ENCODE peak calls at places on chromosome 4, in four cellular contexts. One of them, this sample, is unnamed.

GRCh38 chr4:87502580-87503238 is 26.5 kb downstream of the SPARCL1 start:
- DNase-seq in GM12878: no peak
- DNase-seq in HepG2: no peak
- DNase-seq in K562: no peak
- DNase-seq in this sample: no peak

GRCh38 chr4:3406021-3406420 is 35.7 kb upstream of the HGFAC start:
- DNase-seq in K562: no peak
- DNase-seq in GM12878: no peak
- DNase-seq in HepG2: no peak
- DNase-seq in this sample: no peak

GRCh38 chr4:40621592-40622512 is 7.8 kb downstream of the RBM47 start:
- DNase-seq in HepG2: peak; percentile 60
- DNase-seq in GM12878: peak; percentile 93
- DNase-seq in K562: peak; percentile 16
- DNase-seq in this sample: peak; percentile 52

GRCh38 chr4:20248155-20248558 is 3.5 kb upstream of the SLIT2 start:
- DNase-seq in GM12878: no peak
- DNase-seq in HepG2: peak; percentile 1
- DNase-seq in K562: no peak
- DNase-seq in this sample: no peak

GRCh38 chr4:119707336-119707735 is 78.7 kb upstream of the PDE5A start:
- DNase-seq in GM12878: no peak
- DNase-seq in K562: no peak
- DNase-seq in HepG2: peak; percentile 82
- DNase-seq in this sample: no peak

GRCh38 chr4:140330311-140330900 is 43.0 kb upstream of the SCOC start:
- DNase-seq in K562: no peak
- DNase-seq in GM12878: no peak
- DNase-seq in HepG2: peak; percentile 18
- DNase-seq in this sample: peak; percentile 18

GRCh38 chr4:114385195-114385985 is 213.2 kb upstream of the UGT8 start:
- DNase-seq in HepG2: no peak
- DNase-seq in K562: no peak
- DNase-seq in GM12878: no peak
- DNase-seq in this sample: no peak

GRCh38 chr4:21134994-21135393 is 434.7 kb downstream of the PACRGL start:
- DNase-seq in GM12878: no peak
- DNase-seq in K562: no peak
- DNase-seq in HepG2: no peak
- DNase-seq in this sample: no peak

GRCh38 chr4:84874619-84875018 is 91.9 kb downstream of the WDFY3 start:
- DNase-seq in GM12878: no peak
- DNase-seq in HepG2: no peak
- DNase-seq in K562: no peak
- DNase-seq in this sample: no peak

GRCh38 chr4:91064157-91064853 is 937.1 kb downstream of the CCSER1 start:
- DNase-seq in K562: no peak
- DNase-seq in HepG2: peak; percentile 7
- DNase-seq in GM12878: no peak
- DNase-seq in this sample: peak; percentile 5

GRCh38 chr4:40187386-40187913 is 9.4 kb upstream of the RHOH start:
- DNase-seq in GM12878: no peak
- DNase-seq in HepG2: no peak
- DNase-seq in K562: no peak
- DNase-seq in this sample: no peak

GRCh38 chr4:112855058-112855457 is 194.4 kb upstream of the ANK2 start:
- DNase-seq in HepG2: no peak
- DNase-seq in K562: no peak
- DNase-seq in GM12878: no peak
- DNase-seq in this sample: no peak

GRCh38 chr4:156656911-156657310 is 314.7 kb downstream of the PDGFC start:
- DNase-seq in HepG2: no peak
- DNase-seq in K562: no peak
- DNase-seq in GM12878: no peak
- DNase-seq in this sample: no peak

GRCh38 chr4:40333921-40334352 is 1.2 kb upstream of the CHRNA9 start:
- DNase-seq in K562: no peak
- DNase-seq in HepG2: no peak
- DNase-seq in GM12878: no peak
- DNase-seq in this sample: peak; percentile 45

GRCh38 chr4:167290684-167291083 is 56.4 kb upstream of the SPOCK3 start:
- DNase-seq in K562: no peak
- DNase-seq in GM12878: no peak
- DNase-seq in HepG2: no peak
- DNase-seq in this sample: peak; percentile 15

GRCh38 chr4:118224239-118224829 is 128.5 kb downstream of the PRSS12 start:
- DNase-seq in GM12878: no peak
- DNase-seq in K562: peak; percentile 17
- DNase-seq in HepG2: peak; percentile 43
- DNase-seq in this sample: peak; percentile 2

GRCh38 chr4:154626793-154627484 is 14.5 kb upstream of the FGG start:
- DNase-seq in HepG2: peak; percentile 49
- DNase-seq in GM12878: no peak
- DNase-seq in K562: peak; percentile 77
- DNase-seq in this sample: peak; percentile 51

GRCh38 chr4:181957088-181957487 is 286.1 kb upstream of the TENM3 start:
- DNase-seq in GM12878: no peak
- DNase-seq in HepG2: no peak
- DNase-seq in K562: no peak
- DNase-seq in this sample: no peak

GRCh38 chr4:39565925-39566630 is 38.8 kb upstream of the UGDH start:
- DNase-seq in K562: no peak
- DNase-seq in GM12878: no peak
- DNase-seq in HepG2: no peak
- DNase-seq in this sample: peak; percentile 57

GRCh38 chr4:79492148-79492547 is 84.1 kb upstream of the GK2 start:
- DNase-seq in K562: no peak
- DNase-seq in GM12878: no peak
- DNase-seq in HepG2: no peak
- DNase-seq in this sample: no peak

GRCh38 chr4:74117024-74117534 is 18.1 kb upstream of the CXCL2 start:
- DNase-seq in K562: peak; percentile 29
- DNase-seq in GM12878: no peak
- DNase-seq in HepG2: peak; percentile 40
- DNase-seq in this sample: peak; percentile 93

GRCh38 chr4:3221996-3222395 is 27.0 kb upstream of the MSANTD1 start:
- DNase-seq in HepG2: no peak
- DNase-seq in GM12878: no peak
- DNase-seq in K562: no peak
- DNase-seq in this sample: no peak

GRCh38 chr4:155787113-155787710 is 28.4 kb downstream of the GUCY1B1 start:
- DNase-seq in GM12878: peak; percentile 19
- DNase-seq in K562: no peak
- DNase-seq in HepG2: peak; percentile 28
- DNase-seq in this sample: peak; percentile 10

GRCh38 chr4:168589154-168589553 is 92.3 kb downstream of the PALLD start:
- DNase-seq in GM12878: no peak
- DNase-seq in HepG2: no peak
- DNase-seq in K562: no peak
- DNase-seq in this sample: peak; percentile 74
- TF ChIP-seq SMC3 in GM12878: no peak
- TF ChIP-seq SMC3 in HepG2: no peak
- TF ChIP-seq SMC3 in K562: no peak
- TF ChIP-seq SMC3 in this sample: no peak

GRCh38 chr4:134934036-134934806 is 732.6 kb upstream of the PABPC4L start:
- DNase-seq in K562: no peak
- DNase-seq in GM12878: no peak
- DNase-seq in HepG2: no peak
- DNase-seq in this sample: no peak

GRCh38 chr4:134936014-134936413 is 734.4 kb upstream of the PABPC4L start:
- DNase-seq in GM12878: no peak
- DNase-seq in K562: no peak
- DNase-seq in HepG2: no peak
- DNase-seq in this sample: no peak

DNA sequence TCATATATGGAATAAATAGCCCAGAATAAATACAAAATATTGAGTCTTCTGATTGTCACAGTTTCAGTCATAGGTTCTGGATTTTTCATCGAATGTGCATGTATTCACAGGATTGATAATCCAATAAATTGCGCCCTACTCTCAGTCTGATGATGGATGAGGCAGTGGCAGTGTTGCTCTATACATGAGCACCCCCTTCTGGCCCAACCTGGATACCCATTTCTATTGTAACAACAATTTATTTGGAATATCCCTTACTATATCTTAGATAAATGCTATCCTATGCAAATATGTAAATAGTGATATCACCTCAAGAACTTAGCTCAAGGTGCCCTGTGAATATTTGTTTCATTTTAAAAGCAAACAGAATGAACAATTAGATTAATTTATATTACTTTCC is 733.7 kb upstream of the PABPC4L start:
- DNase-seq in GM12878: no peak
- DNase-seq in K562: peak; percentile 7
- DNase-seq in HepG2: no peak
- DNase-seq in this sample: peak; percentile 3
- TF ChIP-seq ESRRA in GM12878: no peak
- TF ChIP-seq ESRRA in K562: no peak
- TF ChIP-seq ESRRA in HepG2: no peak
- TF ChIP-seq ESRRA in this sample: no peak

GRCh38 chr4:147731611-147732515 is at the start of gene ARHGAP10:
- DNase-seq in GM12878: no peak
- DNase-seq in HepG2: no peak
- DNase-seq in K562: peak; percentile 46
- DNase-seq in this sample: peak; percentile 57
- TF ChIP-seq POLR2A in GM12878: peak; percentile 78
- TF ChIP-seq POLR2A in HepG2: no peak
- TF ChIP-seq POLR2A in K562: no peak
- TF ChIP-seq POLR2A in this sample: peak; percentile 44

GRCh38 chr4:152936446-152937279 is 540 bp downstream of the FHDC1 start:
- DNase-seq in HepG2: no peak
- DNase-seq in K562: peak; percentile 51
- DNase-seq in GM12878: no peak
- DNase-seq in this sample: peak; percentile 18

GRCh38 chr4:152937535-152938236 is 1.6 kb downstream of the FHDC1 start:
- DNase-seq in K562: peak; percentile 78
- DNase-seq in GM12878: no peak
- DNase-seq in HepG2: no peak
- DNase-seq in this sample: peak; percentile 23

GRCh38 chr4:152937280-152937534 is 1.1 kb downstream of the FHDC1 start:
- DNase-seq in HepG2: no peak
- DNase-seq in GM12878: no peak
- DNase-seq in K562: no peak
- DNase-seq in this sample: no peak

GRCh38 chr4:152935661-152936445 is at the start of gene FHDC1:
- DNase-seq in K562: peak; percentile 82
- DNase-seq in GM12878: no peak
- DNase-seq in HepG2: no peak
- DNase-seq in this sample: no peak

GRCh38 chr4:152935138-152935537 is 985 bp upstream of the FHDC1 start:
- DNase-seq in K562: peak; percentile 64
- DNase-seq in HepG2: no peak
- DNase-seq in GM12878: no peak
- DNase-seq in this sample: peak; percentile 18
- TF ChIP-seq SMC3 in K562: no peak
- TF ChIP-seq SMC3 in HepG2: no peak
- TF ChIP-seq SMC3 in GM12878: no peak
- TF ChIP-seq SMC3 in this sample: no peak

DNA sequence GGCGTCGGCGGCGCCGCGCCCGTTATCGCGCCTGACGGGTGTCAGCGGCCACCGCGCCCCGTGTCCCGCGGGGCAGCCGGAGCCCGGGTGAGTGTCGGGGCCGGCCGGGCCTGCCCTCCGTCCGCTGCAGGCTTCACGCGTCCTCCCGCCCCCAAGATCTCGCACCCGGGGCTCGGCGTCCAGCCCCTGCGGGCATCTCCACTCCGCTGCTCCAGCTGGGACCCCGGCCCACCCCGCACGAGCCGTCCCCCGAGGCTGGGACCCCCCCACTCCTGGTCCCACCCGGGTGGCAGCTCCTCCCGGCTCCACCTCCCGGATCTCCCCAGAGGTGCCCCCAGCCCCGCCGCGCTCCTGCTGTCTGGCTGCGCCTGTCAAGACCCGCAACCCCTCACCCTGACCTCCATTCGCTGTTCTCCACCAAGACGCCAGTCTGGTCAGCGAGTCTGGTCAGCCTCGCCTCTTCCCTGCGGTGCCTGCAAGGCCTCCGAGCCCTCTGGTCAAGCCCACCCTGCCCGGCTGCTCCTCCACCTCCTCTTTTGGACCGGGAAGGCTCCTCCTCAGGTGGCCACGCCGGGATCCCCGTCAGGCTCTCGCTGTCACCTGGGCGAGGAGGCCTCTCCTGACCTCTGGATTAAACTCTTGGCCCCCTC is 66.0 kb upstream of the NKX1-1 start:
- DNase-seq in K562: no peak
- DNase-seq in GM12878: no peak
- DNase-seq in HepG2: no peak
- DNase-seq in this sample: no peak
- TF ChIP-seq ESRRA in K562: no peak
- TF ChIP-seq ESRRA in GM12878: no peak
- TF ChIP-seq ESRRA in HepG2: no peak
- TF ChIP-seq ESRRA in this sample: no peak

GRCh38 chr4:176319704-176320339 is at the start of gene SPCS3:
- DNase-seq in GM12878: peak; percentile 67
- DNase-seq in K562: peak; percentile 96
- DNase-seq in HepG2: peak; percentile 85
- DNase-seq in this sample: peak; percentile 90
- TF ChIP-seq POLR2A in GM12878: peak; percentile 94
- TF ChIP-seq POLR2A in K562: peak; percentile 91
- TF ChIP-seq POLR2A in HepG2: peak; percentile 94
- TF ChIP-seq POLR2A in this sample: peak; percentile 93

GRCh38 chr4:88705805-88706518 is 8.3 kb upstream of the NAP1L5 start:
- DNase-seq in GM12878: no peak
- DNase-seq in HepG2: no peak
- DNase-seq in K562: no peak
- DNase-seq in this sample: no peak
- TF ChIP-seq SMC3 in GM12878: no peak
- TF ChIP-seq SMC3 in HepG2: no peak
- TF ChIP-seq SMC3 in K562: no peak
- TF ChIP-seq SMC3 in this sample: no peak

DNA sequence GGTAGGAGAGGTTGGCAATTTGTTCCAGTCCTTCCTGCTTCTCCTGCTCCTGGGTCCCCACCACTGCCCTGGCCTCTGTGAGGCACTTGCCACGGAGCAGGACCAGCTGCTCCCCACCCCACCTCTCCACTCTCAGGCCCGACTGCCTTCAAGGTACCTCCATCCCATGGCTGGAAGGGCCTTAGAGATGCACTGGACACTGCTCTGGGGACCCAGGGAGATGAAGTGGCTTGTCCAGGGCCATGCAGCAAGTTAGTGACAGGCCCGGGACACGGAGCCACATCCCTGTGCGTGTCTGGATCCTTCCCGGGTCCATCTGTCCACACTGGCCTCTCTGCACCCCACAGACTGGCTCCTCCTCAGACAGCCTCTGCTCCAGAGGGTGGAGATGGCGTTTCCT is 105.3 kb downstream of the CPZ start:
- DNase-seq in K562: no peak
- DNase-seq in HepG2: no peak
- DNase-seq in GM12878: no peak
- DNase-seq in this sample: no peak
- TF ChIP-seq ESRRA in K562: no peak
- TF ChIP-seq ESRRA in HepG2: no peak
- TF ChIP-seq ESRRA in GM12878: no peak
- TF ChIP-seq ESRRA in this sample: no peak